ENCODE peak calls at places on chromosomes 5 and 9, in seven cellular contexts. G, O, Y, F, S, U and T are unnamed samples. For H3K4me1, the result is how much of the 10 kb centered on the place peaks cover.

GRCh38 chr5:151646334-151646733 is 40.4 kb downstream of the SPARC start:
- DNase-seq in G (no peak), Y (no peak), F (no peak), S (no peak), O (no peak), U (no peak), T (no peak)

GRCh38 chr5:160353379-160353778 is 17.0 kb downstream of the C1QTNF2 start:
- DNase-seq in G (peak), S (no peak), U (no peak), Y (no peak), F (no peak), O (no peak), T (peak)

GRCh38 chr9:4344946-4345345 is 45.1 kb upstream of the GLIS3 start:
- DNase-seq in S (no peak), Y (no peak), G (no peak), U (no peak), O (no peak), F (no peak), T (no peak)

GRCh38 chr5:32724526-32724925 is 13.4 kb downstream of the NPR3 start:
- DNase-seq in Y (no peak), G (no peak), U (no peak), O (no peak), F (no peak), S (no peak), T (no peak)

GRCh38 chr9:31394040-31394473 is 990.4 kb upstream of the ACO1 start:
- DNase-seq in Y (no peak), S (no peak), O (no peak), F (no peak), U (no peak), G (no peak), T (no peak)

GRCh38 chr9:93673844-93674334 is 97.5 kb downstream of the PHF2 start:
- DNase-seq in G (peak), F (peak), Y (no peak), S (no peak), O (peak), U (peak), T (no peak)

GRCh38 chr9:130184983-130185382 is 12.8 kb downstream of the NCS1 start:
- DNase-seq in U (no peak), F (no peak), G (no peak), S (no peak), Y (no peak), O (no peak), T (no peak)

GRCh38 chr5:83044941-83045340 is 32.3 kb downstream of the TMEM167A start:
- DNase-seq in U (no peak), O (no peak), S (no peak), F (no peak), G (no peak), Y (no peak), T (no peak)

GRCh38 chr5:82419559-82420332 is 141.6 kb upstream of the RPS23 start:
- DNase-seq in G (no peak), U (no peak), O (peak), S (no peak), F (no peak), Y (no peak), T (no peak)

GRCh38 chr5:151202381-151203139 is 21.3 kb downstream of the CCDC69 start:
- DNase-seq in O (no peak), F (no peak), Y (no peak), G (no peak), U (peak), S (no peak), T (no peak)

GRCh38 chr5:37921452-37921851 is 81.6 kb upstream of the GDNF start:
- DNase-seq in G (no peak), F (no peak), S (no peak), O (no peak), U (no peak), Y (no peak), T (no peak)

GRCh38 chr5:83972236-83972635 is 251.6 kb upstream of the HAPLN1 start:
- DNase-seq in S (no peak), O (no peak), F (no peak), Y (no peak), G (no peak), U (no peak), T (no peak)

GRCh38 chr5:78467744-78468357 is 107.4 kb downstream of the SCAMP1 start:
- DNase-seq in O (peak), F (no peak), U (no peak), S (peak), Y (no peak), G (no peak), T (no peak)

GRCh38 chr5:107324071-107324470 is 346.7 kb downstream of the EFNA5 start:
- DNase-seq in S (no peak), G (no peak), O (no peak), U (no peak), F (no peak), Y (no peak), T (no peak)

GRCh38 chr5:127935398-127935797 is 148.2 kb upstream of the SLC12A2 start:
- DNase-seq in U (no peak), S (no peak), Y (no peak), G (no peak), O (no peak), F (no peak), T (no peak)

GRCh38 chr9:129665008-129665771 is at the start of gene PRRX2:
- DNase-seq in G (peak), Y (no peak), O (peak), U (no peak), F (no peak), S (peak), T (peak)

GRCh38 chr5:53256746-53257145 is 147.2 kb upstream of the MOCS2 start:
- DNase-seq in S (no peak), F (no peak), U (no peak), O (no peak), G (no peak), Y (no peak), T (no peak)

GRCh38 chr9:13778486-13779110 is 499.1 kb upstream of the MPDZ start:
- DNase-seq in G (no peak), U (no peak), S (no peak), F (no peak), O (no peak), Y (no peak), T (no peak)

GRCh38 chr9:12698986-12699385 is 5.8 kb downstream of the TYRP1 start:
- DNase-seq in F (no peak), G (no peak), S (no peak), Y (no peak), O (no peak), U (no peak), T (no peak)

GRCh38 chr9:83701769-83702168 is 6.0 kb downstream of the UBQLN1 start:
- DNase-seq in F (no peak), U (no peak), G (no peak), Y (no peak), S (no peak), O (no peak), T (no peak)

GRCh38 chr9:79028101-79028500 is 543.7 kb upstream of the TLE4 start:
- DNase-seq in Y (no peak), G (no peak), O (no peak), F (no peak), S (no peak), U (no peak), T (no peak)

GRCh38 chr9:99264070-99264469 is 42.0 kb downstream of the SEC61B start:
- DNase-seq in G (no peak), Y (no peak), F (no peak), O (no peak), U (no peak), S (no peak), T (no peak)

GRCh38 chr5:36888303-36888702 is 11.7 kb downstream of the NIPBL start:
- DNase-seq in F (no peak), Y (no peak), O (no peak), U (no peak), S (no peak), G (no peak), T (no peak)

GRCh38 chr5:91541696-91542095 is 158.6 kb upstream of the ARRDC3 start:
- DNase-seq in U (no peak), S (peak), O (no peak), Y (no peak), F (no peak), G (no peak), T (no peak)

GRCh38 chr9:347667-348292 is 133.1 kb downstream of the DOCK8 start:
- DNase-seq in U (no peak), S (peak), G (no peak), Y (no peak), F (no peak), O (peak), T (no peak)

GRCh38 chr5:44875661-44876250 is 67.0 kb downstream of the MRPS30 start:
- DNase-seq in U (no peak), O (no peak), Y (no peak), F (no peak), S (peak), G (no peak), T (no peak)

GRCh38 chr5:101429241-101429640 is 526.2 kb upstream of the ST8SIA4 start:
- DNase-seq in Y (no peak), U (no peak), G (no peak), O (no peak), S (no peak), F (no peak), T (no peak)

GRCh38 chr9:136107155-136107952 is 11.3 kb downstream of the TMEM250 start:
- DNase-seq in G (no peak), F (no peak), U (no peak), S (no peak), O (peak), Y (peak), T (no peak)

GRCh38 chr5:118558871-118559270 is 429.5 kb downstream of the DTWD2 start:
- DNase-seq in Y (no peak), F (no peak), S (no peak), G (no peak), O (no peak), U (no peak), T (no peak)

GRCh38 chr5:118561971-118562370 is 426.4 kb downstream of the DTWD2 start:
- DNase-seq in G (no peak), F (no peak), S (no peak), Y (no peak), U (no peak), O (no peak), T (no peak)

GRCh38 chr5:118557103-118557805 is 431.1 kb downstream of the DTWD2 start:
- DNase-seq in U (no peak), G (no peak), O (no peak), Y (no peak), S (no peak), F (no peak), T (no peak)

DNA sequence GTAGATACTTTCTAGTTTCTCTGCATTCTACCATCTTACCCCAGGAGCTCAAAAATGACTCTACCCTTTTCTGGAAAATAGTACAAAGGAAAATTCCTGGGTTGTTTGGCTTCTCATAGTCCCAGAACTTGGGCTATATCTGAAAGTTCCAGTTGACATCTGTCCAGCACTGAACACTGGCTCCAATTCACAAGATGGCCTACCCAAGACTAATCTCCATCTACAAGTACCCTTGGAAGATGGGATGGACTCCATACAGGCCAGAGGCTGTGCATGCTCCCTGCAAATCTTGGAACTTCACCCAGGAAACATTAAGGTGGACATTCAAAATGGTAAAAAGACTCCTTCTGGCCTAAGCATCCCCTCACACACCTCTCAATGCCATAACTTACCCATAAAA is 427.1 kb downstream of the DTWD2 start:
- DNase-seq in U (no peak), S (no peak), F (no peak), Y (no peak), G (no peak), O (no peak), T (no peak)
- H3K4me3 ChIP-seq in U (no peak), S (no peak), F (no peak), Y (no peak), G (no peak), O (no peak), T (peak)

GRCh38 chr5:142611154-142611553 is 74.7 kb downstream of the FGF1 start:
- DNase-seq in Y (no peak), U (no peak), G (peak), F (peak), O (peak), S (peak), T (peak)

GRCh38 chr5:142612388-142612787 is 73.5 kb downstream of the FGF1 start:
- DNase-seq in S (no peak), Y (no peak), O (no peak), G (no peak), F (no peak), U (no peak), T (no peak)

GRCh38 chr5:142614054-142614453 is 71.8 kb downstream of the FGF1 start:
- DNase-seq in Y (no peak), F (no peak), U (no peak), G (no peak), O (no peak), S (no peak), T (no peak)

GRCh38 chr5:142610176-142611001 is 75.5 kb downstream of the FGF1 start:
- DNase-seq in U (no peak), G (no peak), S (no peak), Y (no peak), F (no peak), O (no peak), T (no peak)

GRCh38 chr5:142613231-142613630 is 72.7 kb downstream of the FGF1 start:
- DNase-seq in U (no peak), S (no peak), O (no peak), F (no peak), Y (no peak), G (no peak), T (no peak)
- H3K4me1 ChIP-seq in U (under half), S (under half), O (under half), F (under half), Y (under half), G (under half), T (under half)

GRCh38 chr5:95285406-95285761 is 490 bp upstream of the MCTP1 start:
- DNase-seq in G (no peak), F (no peak), U (no peak), S (no peak), Y (no peak), O (no peak), T (no peak)
- H3K4me3 ChIP-seq in G (no peak), F (peak), U (peak), S (peak), Y (peak), O (no peak), T (peak)

DNA sequence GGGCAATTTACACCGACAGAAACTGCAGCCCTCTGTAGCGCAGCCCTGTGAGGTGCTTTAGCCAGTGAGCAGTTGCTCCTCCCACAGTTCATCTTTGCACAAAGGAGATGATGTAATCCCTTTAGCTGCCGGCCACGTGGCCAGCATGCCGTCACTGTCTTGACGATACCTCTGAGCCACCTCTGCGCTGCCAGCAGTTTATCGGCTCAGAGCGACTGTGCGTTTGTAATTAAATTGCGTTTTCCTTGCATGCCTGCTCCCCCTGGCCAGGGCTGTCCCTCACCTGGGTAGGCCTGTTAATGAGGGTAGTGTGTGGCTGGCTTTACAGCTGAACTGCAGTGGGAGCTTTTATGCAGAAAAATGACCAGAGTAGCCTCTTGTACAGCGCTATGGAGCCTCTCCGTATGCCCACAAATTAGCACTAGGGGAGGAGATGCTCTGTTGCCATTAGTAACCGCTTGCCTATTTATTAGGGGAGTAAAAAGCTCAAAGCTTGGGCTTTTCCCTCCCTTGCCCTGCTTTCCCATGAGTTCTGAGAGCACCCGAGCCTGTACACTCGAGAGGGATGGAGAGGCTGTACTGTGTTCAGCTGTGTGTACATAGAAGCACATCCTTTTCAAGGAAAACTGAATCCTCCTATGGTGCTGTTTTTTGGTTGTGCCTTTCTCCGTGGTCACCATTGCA is 107.1 kb downstream of the TRIO start:
- DNase-seq in G (peak), O (peak), F (no peak), S (no peak), U (no peak), Y (no peak), T (peak)
- H3K4me1 ChIP-seq in G (under half), O (under half), F (under half), S (under half), U (under half), Y (under half), T (under half)

GRCh38 chr5:14676320-14676719 is 11.8 kb downstream of the OTULIN start:
- DNase-seq in S (no peak), U (no peak), O (no peak), F (no peak), G (peak), Y (no peak), T (no peak)

GRCh38 chr5:14675309-14675708 is 10.8 kb downstream of the OTULIN start:
- DNase-seq in G (no peak), Y (no peak), O (no peak), U (no peak), F (no peak), S (no peak), T (no peak)

GRCh38 chr5:14681236-14681752 is 16.8 kb downstream of the OTULIN start:
- DNase-seq in F (no peak), O (no peak), U (no peak), G (no peak), Y (no peak), S (no peak), T (no peak)

GRCh38 chr5:14675865-14676300 is 11.4 kb downstream of the OTULIN start:
- DNase-seq in G (no peak), F (no peak), O (peak), S (no peak), Y (no peak), U (no peak), T (no peak)

DNA sequence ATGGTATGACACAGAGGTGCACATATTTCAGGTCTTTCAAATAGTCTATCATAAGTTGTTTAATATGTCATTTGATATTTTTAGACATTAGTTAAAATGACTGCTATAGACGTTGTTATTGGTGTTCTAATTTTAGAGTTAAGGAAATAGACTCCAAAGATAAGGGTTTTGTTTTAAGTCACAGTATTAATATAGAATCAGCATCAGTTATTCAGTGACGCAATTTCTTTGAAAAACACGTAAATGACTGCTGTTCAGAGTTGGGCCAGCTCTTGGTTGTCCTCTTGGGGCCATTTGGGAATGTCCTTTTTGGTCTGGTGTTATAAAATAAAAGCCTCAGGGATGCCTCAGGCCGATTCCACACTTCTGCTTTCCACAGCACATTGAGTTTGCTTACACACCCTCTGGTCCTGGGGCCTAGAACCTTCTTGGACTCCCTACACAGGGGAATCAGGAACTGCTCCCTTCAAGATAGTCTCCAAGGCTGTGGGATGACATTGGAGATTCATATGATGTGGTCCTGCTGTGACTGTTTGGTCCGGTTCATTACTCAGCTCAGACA is 14.3 kb downstream of the OTULIN start:
- DNase-seq in G (no peak), Y (no peak), S (no peak), O (no peak), U (no peak), F (no peak), T (no peak)
- H3K4me3 ChIP-seq in G (no peak), Y (no peak), S (no peak), O (no peak), U (no peak), F (no peak), T (no peak)

GRCh38 chr5:14243768-14244167 is 100.6 kb downstream of the TRIO start:
- DNase-seq in G (no peak), F (no peak), Y (no peak), U (no peak), S (no peak), O (no peak), T (no peak)
- H3K4me1 ChIP-seq in G (under half), F (under half), Y (under half), U (under half), S (half or more), O (half or more), T (under half)